ENCODE peak calls at places on chromosomes 5 and 9, in four cellular contexts. I, Y, J and H are unnamed samples.

GRCh38 chr9:85377751-85378289 is 363.9 kb downstream of the AGTPBP1 start:
- DNase-seq in Y (no peak), J (peak), I (no peak), H (peak)

GRCh38 chr5:65924366-65925093 is 1.8 kb upstream of the ERBIN start:
- DNase-seq in Y (no peak), J (no peak), I (peak), H (no peak)

GRCh38 chr5:147918899-147919298 is 12.6 kb upstream of the C5orf46 start:
- DNase-seq in Y (no peak), I (no peak), J (no peak), H (no peak)

GRCh38 chr5:126122942-126123341 is 300.3 kb upstream of the GRAMD2B start:
- DNase-seq in Y (no peak), J (no peak), I (no peak), H (no peak)

GRCh38 chr9:88420227-88420626 is 32.0 kb downstream of the SPIN1 start:
- DNase-seq in I (no peak), J (no peak), Y (no peak), H (no peak)

GRCh38 chr9:121612511-121612998 is 38.9 kb upstream of the DAB2IP start:
- DNase-seq in I (no peak), J (peak), Y (no peak), H (no peak)

GRCh38 chr9:134589748-134590147 is 51.9 kb upstream of the COL5A1 start:
- DNase-seq in J (no peak), I (no peak), Y (no peak), H (no peak)

GRCh38 chr9:72542917-72543316 is 21.5 kb downstream of the TMC1 start:
- DNase-seq in J (no peak), Y (no peak), I (no peak), H (peak)

GRCh38 chr5:112077180-112077579 is 320.2 kb upstream of the NREP start:
- DNase-seq in J (no peak), I (no peak), Y (no peak), H (peak)

GRCh38 chr5:72288923-72289322 is 31.1 kb downstream of the MRPS27 start:
- DNase-seq in Y (no peak), I (no peak), J (no peak), H (no peak)